ENCODE peak calls at places on chromosomes 4 and X, in five cellular contexts. One of them, this sample, is unnamed.

GRCh38 chr4:158873795-158874359 is 105.1 kb downstream of the FNIP2 start:
- DNase-seq in heart left ventricle: no peak
- DNase-seq in AG10803: peak; percentile 69
- DNase-seq in transverse colon: no peak
- DNase-seq in NB4: no peak
- DNase-seq in this sample: peak; percentile 55

GRCh38 chr4:76212851-76213414 is 691 bp downstream of the SCARB2 start:
- DNase-seq in heart left ventricle: no peak
- DNase-seq in AG10803: peak; percentile 9
- DNase-seq in transverse colon: peak; percentile 52
- DNase-seq in NB4: no peak
- DNase-seq in this sample: peak; percentile 56

GRCh38 chrX:136812286-136812685 is 31.6 kb upstream of the ARHGEF6 start:
- DNase-seq in heart left ventricle: no peak
- DNase-seq in AG10803: peak; percentile 59
- DNase-seq in transverse colon: no peak
- DNase-seq in NB4: no peak
- DNase-seq in this sample: peak; percentile 25

GRCh38 chr4:16289872-16290554 is 63.7 kb upstream of the TAPT1 start:
- DNase-seq in heart left ventricle: no peak
- DNase-seq in AG10803: peak; percentile 40
- DNase-seq in transverse colon: no peak
- DNase-seq in NB4: peak; percentile 58
- DNase-seq in this sample: peak; percentile 60

GRCh38 chr4:99945718-99946345 is 586 bp downstream of the DNAJB14 start:
- DNase-seq in heart left ventricle: no peak
- DNase-seq in AG10803: peak; percentile 27
- DNase-seq in transverse colon: no peak
- DNase-seq in NB4: peak; percentile 57
- DNase-seq in this sample: peak; percentile 39

GRCh38 chr4:137345597-137345996 is 186.7 kb downstream of the PCDH18 start:
- DNase-seq in heart left ventricle: no peak
- DNase-seq in AG10803: no peak
- DNase-seq in transverse colon: no peak
- DNase-seq in NB4: no peak
- DNase-seq in this sample: no peak

GRCh38 chr4:35943606-35944005 is 300.7 kb downstream of the ARAP2 start:
- DNase-seq in heart left ventricle: no peak
- DNase-seq in AG10803: no peak
- DNase-seq in transverse colon: no peak
- DNase-seq in NB4: no peak
- DNase-seq in this sample: no peak

GRCh38 chr4:159016527-159017137 is 86.2 kb upstream of the RAPGEF2 start:
- DNase-seq in heart left ventricle: no peak
- DNase-seq in AG10803: no peak
- DNase-seq in transverse colon: peak; percentile 34
- DNase-seq in NB4: no peak
- DNase-seq in this sample: no peak

GRCh38 chrX:116417214-116417613 is 19.2 kb upstream of the SLC6A14 start:
- DNase-seq in heart left ventricle: no peak
- DNase-seq in AG10803: no peak
- DNase-seq in transverse colon: no peak
- DNase-seq in NB4: no peak
- DNase-seq in this sample: no peak

GRCh38 chr4:5524900-5525299 is 183.5 kb downstream of the EVC2 start:
- DNase-seq in heart left ventricle: no peak
- DNase-seq in AG10803: peak; percentile 64
- DNase-seq in transverse colon: no peak
- DNase-seq in NB4: no peak
- DNase-seq in this sample: peak; percentile 59

GRCh38 chr4:172628263-172628662 is 540.3 kb upstream of the GALNT7 start:
- DNase-seq in heart left ventricle: no peak
- DNase-seq in AG10803: no peak
- DNase-seq in transverse colon: no peak
- DNase-seq in NB4: no peak
- DNase-seq in this sample: no peak

GRCh38 chr4:77921701-77922100 is 59.1 kb downstream of the MRPL1 start:
- DNase-seq in heart left ventricle: no peak
- DNase-seq in AG10803: peak; percentile 91
- DNase-seq in transverse colon: no peak
- DNase-seq in NB4: no peak
- DNase-seq in this sample: peak; percentile 95

GRCh38 chrX:136710324-136710951 is 62.5 kb downstream of the CD40LG start:
- DNase-seq in heart left ventricle: no peak
- DNase-seq in AG10803: peak; percentile 11
- DNase-seq in transverse colon: no peak
- DNase-seq in NB4: no peak
- DNase-seq in this sample: peak; percentile 17

GRCh38 chrX:102085706-102086105 is 39.8 kb upstream of the TCEAL2 start:
- DNase-seq in heart left ventricle: no peak
- DNase-seq in AG10803: peak; percentile 3
- DNase-seq in transverse colon: no peak
- DNase-seq in NB4: peak; percentile 2
- DNase-seq in this sample: no peak

GRCh38 chr4:38949416-38950051 is 81.9 kb downstream of the FAM114A1 start:
- DNase-seq in heart left ventricle: no peak
- DNase-seq in AG10803: peak; percentile 42
- DNase-seq in transverse colon: no peak
- DNase-seq in NB4: no peak
- DNase-seq in this sample: peak; percentile 60

GRCh38 chr4:40309250-40309774 is 25.8 kb upstream of the CHRNA9 start:
- DNase-seq in heart left ventricle: peak; percentile 84
- DNase-seq in AG10803: peak; percentile 76
- DNase-seq in transverse colon: peak; percentile 94
- DNase-seq in NB4: peak; percentile 91
- DNase-seq in this sample: peak; percentile 89

GRCh38 chr4:110418641-110419040 is 57.3 kb upstream of the ENPEP start:
- DNase-seq in heart left ventricle: no peak
- DNase-seq in AG10803: no peak
- DNase-seq in transverse colon: no peak
- DNase-seq in NB4: no peak
- DNase-seq in this sample: no peak

GRCh38 chr4:147682755-147683154 is 1.2 kb downstream of the PRMT9 start:
- DNase-seq in heart left ventricle: no peak
- DNase-seq in AG10803: no peak
- DNase-seq in transverse colon: no peak
- DNase-seq in NB4: peak; percentile 6
- DNase-seq in this sample: peak; percentile 6

GRCh38 chrX:20514358-20514757 is 247.6 kb upstream of the RPS6KA3 start:
- DNase-seq in heart left ventricle: no peak
- DNase-seq in AG10803: peak; percentile 68
- DNase-seq in transverse colon: no peak
- DNase-seq in NB4: peak; percentile 46
- DNase-seq in this sample: peak; percentile 80

GRCh38 chr4:124940387-124940786 is 227.9 kb upstream of the ANKRD50 start:
- DNase-seq in heart left ventricle: no peak
- DNase-seq in AG10803: peak; percentile 96
- DNase-seq in transverse colon: no peak
- DNase-seq in NB4: no peak
- DNase-seq in this sample: peak; percentile 99

GRCh38 chr4:85147481-85148076 is 181.1 kb upstream of the WDFY3 start:
- DNase-seq in heart left ventricle: peak; percentile 54
- DNase-seq in AG10803: peak; percentile 73
- DNase-seq in transverse colon: peak; percentile 24
- DNase-seq in NB4: peak; percentile 63
- DNase-seq in this sample: peak; percentile 79

GRCh38 chr4:160353548-160353947 is 1250.7 kb downstream of the RAPGEF2 start:
- DNase-seq in heart left ventricle: no peak
- DNase-seq in AG10803: no peak
- DNase-seq in transverse colon: no peak
- DNase-seq in NB4: no peak
- DNase-seq in this sample: no peak

GRCh38 chrX:140190441-140191108 is 225.3 kb upstream of the CXorf66 start:
- DNase-seq in heart left ventricle: no peak
- DNase-seq in AG10803: no peak
- DNase-seq in transverse colon: peak; percentile 7
- DNase-seq in NB4: no peak
- DNase-seq in this sample: no peak

DNA sequence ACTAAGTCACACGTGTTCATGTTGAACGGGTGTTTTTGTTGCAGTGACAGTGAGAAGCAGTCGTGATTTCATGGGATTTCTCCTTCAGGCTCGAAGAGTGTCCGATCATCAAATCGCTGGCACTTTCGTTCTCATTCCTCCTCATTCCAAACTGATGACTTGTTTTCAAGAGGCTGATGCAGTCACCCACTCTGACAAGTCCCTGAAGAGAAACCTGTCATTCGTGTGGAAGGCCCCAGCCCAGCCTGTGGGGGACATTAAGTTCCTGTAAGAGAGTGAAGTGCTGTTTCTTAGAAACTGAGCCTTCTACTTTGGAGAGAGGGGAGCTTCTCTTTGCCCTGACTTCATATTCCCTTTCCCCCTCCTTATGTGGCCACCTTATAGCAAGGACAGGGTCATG is 8.0 kb downstream of the REELD1 start:
- DNase-seq in heart left ventricle: no peak
- DNase-seq in AG10803: peak; percentile 49
- DNase-seq in transverse colon: no peak
- DNase-seq in NB4: no peak
- DNase-seq in this sample: peak; percentile 44
- H3K4me3 ChIP-seq in heart left ventricle: no peak overlapping the region
- H3K4me3 ChIP-seq in AG10803: no peak overlapping the region
- H3K4me3 ChIP-seq in transverse colon: no peak overlapping the region
- H3K4me3 ChIP-seq in NB4: no peak overlapping the region
- H3K4me3 ChIP-seq in this sample: no peak overlapping the region

GRCh38 chr4:186067757-186068385 is 1.1 kb upstream of the TLR3 start:
- DNase-seq in heart left ventricle: peak; percentile 62
- DNase-seq in AG10803: peak; percentile 51
- DNase-seq in transverse colon: peak; percentile 80
- DNase-seq in NB4: peak; percentile 61
- DNase-seq in this sample: peak; percentile 75
- H3K4me3 ChIP-seq in heart left ventricle: peak overlapping the region; percentile 66
- H3K4me3 ChIP-seq in AG10803: peak overlapping the region; percentile 68
- H3K4me3 ChIP-seq in transverse colon: peak overlapping the region; percentile 53
- H3K4me3 ChIP-seq in NB4: peak overlapping the region; percentile 68
- H3K4me3 ChIP-seq in this sample: no peak overlapping the region

GRCh38 chrX:150182176-150182575 is 180.9 kb upstream of the MAMLD1 start:
- DNase-seq in heart left ventricle: no peak
- DNase-seq in AG10803: no peak
- DNase-seq in transverse colon: no peak
- DNase-seq in NB4: no peak
- DNase-seq in this sample: no peak

GRCh38 chrX:150184487-150184886 is 178.6 kb upstream of the MAMLD1 start:
- DNase-seq in heart left ventricle: no peak
- DNase-seq in AG10803: no peak
- DNase-seq in transverse colon: no peak
- DNase-seq in NB4: no peak
- DNase-seq in this sample: no peak

DNA sequence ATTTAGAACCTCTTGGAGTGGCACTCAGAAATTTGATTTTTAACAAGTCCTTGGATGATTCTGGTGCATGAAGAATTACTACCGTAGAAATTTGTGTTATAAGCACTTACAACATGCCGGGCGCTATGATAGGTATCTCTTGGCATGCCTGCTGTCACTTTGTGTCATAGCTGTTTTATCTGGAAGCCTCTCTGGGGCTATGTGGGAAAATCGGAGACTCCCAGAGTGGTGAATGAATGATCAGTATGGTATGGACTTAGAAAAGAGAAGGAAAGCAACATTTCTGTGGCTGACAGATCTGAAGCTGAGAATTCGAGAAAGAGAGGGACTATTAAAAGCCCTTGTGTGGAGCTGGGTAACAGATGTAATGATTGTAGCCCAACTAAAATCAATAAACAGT is 177.4 kb upstream of the MAMLD1 start:
- DNase-seq in heart left ventricle: no peak
- DNase-seq in AG10803: no peak
- DNase-seq in transverse colon: no peak
- DNase-seq in NB4: no peak
- DNase-seq in this sample: no peak
- H3K4me3 ChIP-seq in heart left ventricle: no peak overlapping the region
- H3K4me3 ChIP-seq in AG10803: no peak overlapping the region
- H3K4me3 ChIP-seq in transverse colon: no peak overlapping the region
- H3K4me3 ChIP-seq in NB4: no peak overlapping the region
- H3K4me3 ChIP-seq in this sample: no peak overlapping the region

GRCh38 chr4:153084939-153085630 is 119.2 kb upstream of the TRIM2 start:
- DNase-seq in heart left ventricle: peak; percentile 66
- DNase-seq in AG10803: peak; percentile 51
- DNase-seq in transverse colon: peak; percentile 80
- DNase-seq in NB4: peak; percentile 64
- DNase-seq in this sample: peak; percentile 77

GRCh38 chr4:153084249-153084648 is 120.0 kb upstream of the TRIM2 start:
- DNase-seq in heart left ventricle: no peak
- DNase-seq in AG10803: no peak
- DNase-seq in transverse colon: no peak
- DNase-seq in NB4: no peak
- DNase-seq in this sample: no peak

GRCh38 chr4:153081693-153082092 is 122.5 kb upstream of the TRIM2 start:
- DNase-seq in heart left ventricle: no peak
- DNase-seq in AG10803: no peak
- DNase-seq in transverse colon: no peak
- DNase-seq in NB4: no peak
- DNase-seq in this sample: no peak

GRCh38 chr4:153082322-153083301 is 121.6 kb upstream of the TRIM2 start:
- DNase-seq in heart left ventricle: no peak
- DNase-seq in AG10803: no peak
- DNase-seq in transverse colon: no peak
- DNase-seq in NB4: no peak
- DNase-seq in this sample: no peak

DNA sequence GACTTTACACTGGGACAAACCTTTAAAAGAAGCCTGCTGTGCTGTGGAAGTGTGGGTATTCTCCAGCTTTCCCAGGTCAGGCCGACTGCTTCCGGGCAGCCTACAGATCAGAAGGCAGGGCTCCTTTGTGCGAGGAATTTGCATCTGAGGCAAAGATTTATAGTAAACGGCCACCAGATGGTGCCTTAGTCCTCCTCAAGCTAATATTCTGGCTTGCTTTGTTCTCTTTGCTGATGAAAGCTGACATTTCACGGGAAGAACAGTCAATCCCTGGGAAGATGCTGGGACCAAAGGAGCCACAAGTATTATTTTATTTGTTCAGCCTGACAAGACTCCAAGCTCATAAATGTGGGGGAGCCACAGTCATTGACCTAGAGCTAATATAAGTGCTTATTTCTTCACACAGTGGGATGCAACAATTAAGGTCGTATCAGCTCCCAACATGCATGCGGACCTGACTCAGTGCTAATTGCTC is 120.8 kb upstream of the TRIM2 start:
- DNase-seq in heart left ventricle: peak; percentile 34
- DNase-seq in AG10803: peak; percentile 76
- DNase-seq in transverse colon: peak; percentile 69
- DNase-seq in NB4: peak; percentile 66
- DNase-seq in this sample: peak; percentile 85
- H3K4me3 ChIP-seq in heart left ventricle: no peak overlapping the region
- H3K4me3 ChIP-seq in AG10803: no peak overlapping the region
- H3K4me3 ChIP-seq in transverse colon: no peak overlapping the region
- H3K4me3 ChIP-seq in NB4: no peak overlapping the region
- H3K4me3 ChIP-seq in this sample: no peak overlapping the region

This sample was measured in cardiac fibroblast.